ENCODE peak calls at places on chromosomes 16 and 17, in four cellular contexts. M, P, U and J are unnamed samples.

GRCh38 chr17:51546114-51546513 is 285.8 kb downstream of the UTP18 start:
- DNase-seq in P (no peak), M (no peak), U (no peak), J (no peak)

GRCh38 chr17:1591474-1592090 is 29.0 kb upstream of the PITPNA start:
- DNase-seq in U (no peak), M (no peak), P (no peak), J (no peak)

GRCh38 chr17:31537558-31537957 is 146.1 kb downstream of the RAB11FIP4 start:
- DNase-seq in U (no peak), P (no peak), M (peak; percentile 51), J (no peak)

GRCh38 chr17:76701471-76701967 is 9.2 kb downstream of the MXRA7 start:
- DNase-seq in P (no peak), U (no peak), M (no peak), J (no peak)

GRCh38 chr16:28090646-28091377 is 27.3 kb upstream of the GSG1L start:
- DNase-seq in P (no peak), U (no peak), M (no peak), J (no peak)

GRCh38 chr17:61996916-61997605 is 68.0 kb downstream of the MED13 start:
- DNase-seq in P (no peak), U (no peak), M (no peak), J (no peak)

GRCh38 chr16:24915576-24915975 is 69.8 kb downstream of the SLC5A11 start:
- DNase-seq in M (no peak), P (no peak), U (no peak), J (no peak)

GRCh38 chr17:29155235-29155965 is 24.8 kb downstream of the MYO18A start:
- DNase-seq in M (peak; percentile 66), U (no peak), P (no peak), J (no peak)

GRCh38 chr16:84484579-84485254 is 19.7 kb downstream of the MEAK7 start:
- DNase-seq in M (peak; percentile 73), P (peak; percentile 66), U (peak; percentile 62), J (no peak)

GRCh38 chr16:4814046-4814445 is 11.6 kb upstream of the ROGDI start:
- DNase-seq in P (no peak), U (no peak), M (no peak), J (no peak)

GRCh38 chr16:68009157-68009735 is 6.5 kb downstream of the DPEP2NB start:
- DNase-seq in M (no peak), U (no peak), P (no peak), J (no peak)

GRCh38 chr17:47358652-47359051 is 34.9 kb downstream of the EFCAB13 start:
- DNase-seq in M (no peak), P (no peak), U (no peak), J (no peak)

GRCh38 chr16:71467810-71468209 is 5.8 kb upstream of the ZNF23 start:
- DNase-seq in M (peak; percentile 37), P (no peak), U (no peak), J (no peak)

GRCh38 chr17:72334205-72334604 is 213.4 kb downstream of the SOX9 start:
- DNase-seq in M (peak; percentile 34), U (no peak), P (no peak), J (peak; percentile 19)

GRCh38 chr16:30065112-30065942 is at the start of gene ALDOA:
- DNase-seq in M (peak; percentile 100), U (peak; percentile 99), P (peak; percentile 99), J (peak; percentile 91)

GRCh38 chr16:30064746-30065111 is 831 bp upstream of the ALDOA start:
- DNase-seq in U (no peak), P (peak; percentile 48), M (no peak), J (no peak)

GRCh38 chr16:30061195-30061554 is 4.4 kb upstream of the ALDOA start:
- DNase-seq in U (no peak), P (no peak), M (no peak), J (no peak)

GRCh38 chr16:30063893-30064745 is 1.4 kb upstream of the ALDOA start:
- DNase-seq in P (peak; percentile 85), M (peak; percentile 57), U (peak; percentile 84), J (no peak)

GRCh38 chr16:30063278-30063892 is 2.2 kb upstream of the ALDOA start:
- DNase-seq in P (no peak), U (no peak), M (no peak), J (no peak)
- H3K4me3 ChIP-seq in P (peak overlapping the region; percentile 89), U (peak overlapping the region; percentile 93), M (peak overlapping the region; percentile 64), J (peak overlapping the region; percentile 69)

GRCh38 chr17:58593121-58593520 is 78.7 kb upstream of the MTMR4 start:
- DNase-seq in P (no peak), U (no peak), M (no peak), J (no peak)

GRCh38 chr17:58590377-58590776 is 75.9 kb upstream of the MTMR4 start:
- DNase-seq in M (no peak), P (no peak), U (no peak), J (no peak)

GRCh38 chr17:58595194-58595792 is 80.9 kb upstream of the MTMR4 start:
- DNase-seq in P (no peak), U (no peak), M (no peak), J (no peak)

GRCh38 chr17:58587713-58588117 is 73.3 kb upstream of the MTMR4 start:
- DNase-seq in M (peak; percentile 55), P (peak; percentile 43), U (peak; percentile 42), J (no peak)

GRCh38 chr17:58591455-58591854 is 77.0 kb upstream of the MTMR4 start:
- DNase-seq in M (no peak), U (no peak), P (no peak), J (no peak)
- TF ChIP-seq CTCF in M (peak; percentile 21), U (no peak), P (no peak), J (no peak)

GRCh38 chr16:64440005-64440404 is 681.9 kb downstream of the CDH11 start:
- DNase-seq in M (no peak), U (no peak), P (no peak), J (no peak)
- H3K4me3 ChIP-seq in M (no peak overlapping the region), U (no peak overlapping the region), P (no peak overlapping the region), J (no peak overlapping the region)

GRCh38 chr17:9256944-9257629 is 235.8 kb downstream of the NTN1 start:
- DNase-seq in U (no peak), M (no peak), P (no peak), J (no peak)

GRCh38 chr17:9255838-9256237 is 234.5 kb downstream of the NTN1 start:
- DNase-seq in U (no peak), P (no peak), M (no peak), J (no peak)

GRCh38 chr17:9258115-9259020 is 237.1 kb downstream of the NTN1 start:
- DNase-seq in M (no peak), P (no peak), U (no peak), J (no peak)

GRCh38 chr17:9254841-9255240 is 233.5 kb downstream of the NTN1 start:
- DNase-seq in P (no peak), M (no peak), U (no peak), J (no peak)

GRCh38 chr17:9256361-9256943 is 235.1 kb downstream of the NTN1 start:
- DNase-seq in P (no peak), U (no peak), M (no peak), J (no peak)
- TF ChIP-seq CTCF in P (no peak), U (peak; percentile 18), M (no peak), J (no peak)

GRCh38 chr17:58532555-58532951 is 18.1 kb upstream of the MTMR4 start:
- DNase-seq in M (no peak), U (no peak), P (no peak), J (no peak)

GRCh38 chr17:58529275-58529674 is 14.8 kb upstream of the MTMR4 start:
- DNase-seq in U (no peak), M (peak; percentile 62), P (no peak), J (no peak)

GRCh38 chr17:58531661-58532554 is 17.5 kb upstream of the MTMR4 start:
- DNase-seq in M (peak; percentile 55), P (peak; percentile 77), U (peak; percentile 73), J (no peak)

GRCh38 chr17:58530655-58531054 is 16.2 kb upstream of the MTMR4 start:
- DNase-seq in P (no peak), M (no peak), U (no peak), J (no peak)

DNA sequence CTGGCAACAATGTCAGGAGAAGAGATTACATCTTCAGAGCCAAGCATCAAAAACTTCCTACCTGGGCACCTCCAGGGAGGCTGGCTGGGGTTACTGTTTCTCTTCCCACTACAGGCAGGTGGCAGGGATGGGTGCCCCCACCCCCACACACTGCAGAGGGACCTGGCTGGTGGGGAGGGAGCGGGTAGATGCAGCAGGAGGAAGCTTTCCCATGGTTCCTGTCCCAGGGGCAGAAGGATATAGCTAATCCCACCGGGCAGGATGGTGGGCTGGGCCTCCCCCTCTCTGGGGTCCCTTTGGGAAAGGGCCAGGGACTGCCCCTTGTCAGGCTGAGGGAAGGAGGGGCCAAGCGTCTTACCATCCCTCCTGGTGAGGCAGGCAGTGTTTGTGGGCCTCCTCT is 16.7 kb upstream of the MTMR4 start:
- DNase-seq in M (no peak), U (no peak), P (no peak), J (no peak)
- H3K4me3 ChIP-seq in M (no peak overlapping the region), U (peak overlapping the region; percentile 75), P (peak overlapping the region; percentile 40), J (peak overlapping the region; percentile 55)

DNA sequence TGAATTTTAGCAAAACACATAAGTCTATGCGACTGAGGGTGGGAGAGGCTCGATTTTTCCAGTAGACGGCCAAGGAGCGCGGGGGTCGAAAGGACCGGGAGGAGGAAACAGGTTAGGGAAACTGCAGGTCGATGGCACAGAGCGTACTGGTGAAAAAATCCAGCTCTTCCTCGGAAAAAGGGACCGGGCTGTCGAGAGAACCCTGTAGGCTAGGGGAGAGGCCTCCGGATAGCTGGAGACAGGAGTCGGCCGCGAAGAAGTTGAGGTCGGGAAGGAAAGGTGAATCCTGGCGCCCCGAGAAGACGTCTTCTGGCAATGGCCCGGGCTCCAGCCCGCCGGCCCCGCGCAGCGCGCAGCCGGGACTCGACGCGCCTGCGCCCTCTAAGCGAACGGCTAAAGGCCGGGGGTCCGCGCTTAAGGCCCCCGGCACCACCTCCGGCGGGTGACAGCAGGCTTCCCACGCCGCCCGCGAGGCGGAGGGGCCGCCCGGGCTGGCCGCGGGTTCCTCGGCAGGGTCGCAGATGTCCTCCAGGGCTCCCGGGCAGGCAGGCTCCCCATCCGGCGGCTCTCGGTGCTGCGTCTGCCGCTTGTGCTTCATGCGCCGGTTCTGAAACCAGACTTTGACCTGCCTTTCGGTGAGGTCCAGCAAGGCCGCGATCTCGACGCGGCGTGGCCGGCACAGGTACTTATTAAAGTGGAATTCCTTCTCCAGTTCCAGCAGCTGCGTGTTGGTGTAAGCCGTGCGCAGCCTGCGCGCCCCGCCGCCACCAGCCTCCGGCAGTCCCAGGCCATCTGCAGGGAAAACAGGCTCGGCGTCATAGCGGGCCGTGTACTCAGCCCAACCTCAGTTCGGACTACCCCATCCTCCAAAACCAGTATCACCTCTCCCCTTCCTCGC is 1.7 kb downstream of the HOXB2 start:
- DNase-seq in U (peak; percentile 47), M (peak; percentile 63), P (peak; percentile 43), J (no peak)
- TF ChIP-seq CTCF in U (peak; percentile 38), M (no peak), P (no peak), J (no peak)